ENCODE peak calls at places on chromosomes 6 and 20, in four cellular contexts. One of them, this sample, is unnamed.
A peak's percentile ranks its signal among the peaks of the same experiment; 100 is the strongest.

GRCh38 chr20:46293084-46293483 is 15.2 kb downstream of the CDH22 start:
- DNase-seq in activated naive CD8-positive, alpha-beta T cell treated with anti-CD3 and anti-CD28 coated beads for 36 hours: no peak
- DNase-seq in B cell: no peak
- DNase-seq in NCI-H2107: no peak
- DNase-seq in this sample: no peak

GRCh38 chr6:150799276-150799805 is 66.2 kb upstream of the MTHFD1L start:
- DNase-seq in NCI-H2107: no peak
- DNase-seq in activated naive CD8-positive, alpha-beta T cell treated with anti-CD3 and anti-CD28 coated beads for 36 hours: no peak
- DNase-seq in B cell: no peak
- DNase-seq in this sample: no peak

GRCh38 chr6:145963216-145964068 is 716 bp downstream of the SHPRH start:
- DNase-seq in NCI-H2107: peak; percentile 13
- DNase-seq in activated naive CD8-positive, alpha-beta T cell treated with anti-CD3 and anti-CD28 coated beads for 36 hours: peak; percentile 51
- DNase-seq in B cell: peak; percentile 40
- DNase-seq in this sample: no peak

GRCh38 chr20:25248501-25249172 is 752 bp downstream of the PYGB start:
- DNase-seq in NCI-H2107: no peak
- DNase-seq in B cell: no peak
- DNase-seq in activated naive CD8-positive, alpha-beta T cell treated with anti-CD3 and anti-CD28 coated beads for 36 hours: peak; percentile 40
- DNase-seq in this sample: no peak

GRCh38 chr6:159996626-159997497 is 28.0 kb downstream of the IGF2R start:
- DNase-seq in activated naive CD8-positive, alpha-beta T cell treated with anti-CD3 and anti-CD28 coated beads for 36 hours: no peak
- DNase-seq in NCI-H2107: no peak
- DNase-seq in B cell: no peak
- DNase-seq in this sample: no peak

GRCh38 chr6:90573624-90574023 is 13.2 kb downstream of the MAP3K7 start:
- DNase-seq in NCI-H2107: no peak
- DNase-seq in activated naive CD8-positive, alpha-beta T cell treated with anti-CD3 and anti-CD28 coated beads for 36 hours: no peak
- DNase-seq in B cell: no peak
- DNase-seq in this sample: no peak

GRCh38 chr20:44218441-44218840 is 7.9 kb upstream of the OSER1 start:
- DNase-seq in activated naive CD8-positive, alpha-beta T cell treated with anti-CD3 and anti-CD28 coated beads for 36 hours: peak; percentile 17
- DNase-seq in NCI-H2107: no peak
- DNase-seq in B cell: no peak
- DNase-seq in this sample: no peak

GRCh38 chr6:14316911-14317535 is 199.5 kb downstream of the CD83 start:
- DNase-seq in activated naive CD8-positive, alpha-beta T cell treated with anti-CD3 and anti-CD28 coated beads for 36 hours: no peak
- DNase-seq in NCI-H2107: no peak
- DNase-seq in B cell: no peak
- DNase-seq in this sample: no peak

GRCh38 chr6:150881911-150882481 is 16.5 kb downstream of the MTHFD1L start:
- DNase-seq in NCI-H2107: no peak
- DNase-seq in B cell: no peak
- DNase-seq in activated naive CD8-positive, alpha-beta T cell treated with anti-CD3 and anti-CD28 coated beads for 36 hours: no peak
- DNase-seq in this sample: no peak

GRCh38 chr20:58073945-58074920 is 154.2 kb downstream of the ANKRD60 start:
- DNase-seq in B cell: no peak
- DNase-seq in NCI-H2107: no peak
- DNase-seq in activated naive CD8-positive, alpha-beta T cell treated with anti-CD3 and anti-CD28 coated beads for 36 hours: no peak
- DNase-seq in this sample: no peak

GRCh38 chr6:23086100-23086499 is 516.7 kb downstream of the HDGFL1 start:
- DNase-seq in NCI-H2107: no peak
- DNase-seq in activated naive CD8-positive, alpha-beta T cell treated with anti-CD3 and anti-CD28 coated beads for 36 hours: no peak
- DNase-seq in B cell: no peak
- DNase-seq in this sample: no peak

This sample was measured in NCI-H187 treated with DMSO at 0.1 percent for 48 hours.